ENCODE peak calls at places on chromosomes 4 and X, in seven cellular contexts. W is hepatocyte, G is DND-41, H is fibroblast of lung, J is PC-3, Q is HepG2, A is neural progenitor cell. D is an unnamed sample. For H3K4me1, the result is how much of the 10 kb centered on the place peaks cover.

GRCh38 chr4:121676388-121677075 is 20.2 kb downstream of the ANXA5 start:
- DNase-seq in W (peak), G (no peak), H (no peak), J (no peak), Q (peak), A (no peak), D (no peak)

GRCh38 chr4:184782731-184783472 is 42.9 kb downstream of the ACSL1 start:
- DNase-seq in W (no peak), G (no peak), H (no peak), J (no peak), Q (no peak), A (no peak), D (no peak)

GRCh38 chr4:1446502-1447153 is 40.4 kb upstream of the NKX1-1 start:
- DNase-seq in W (no peak), G (no peak), H (no peak), J (no peak), Q (no peak), A (no peak), D (no peak)

GRCh38 chr4:81455895-81456294 is 15.8 kb downstream of the RASGEF1B start:
- DNase-seq in W (no peak), G (no peak), H (no peak), J (no peak), Q (no peak), A (no peak), D (no peak)

GRCh38 chrX:47129879-47130358 is 14.6 kb downstream of the NDUFB11 start:
- DNase-seq in W (no peak), G (no peak), H (no peak), J (no peak), Q (no peak), A (no peak), D (no peak)

GRCh38 chr4:176583278-176583677 is 209.4 kb downstream of the VEGFC start:
- DNase-seq in W (no peak), G (no peak), H (no peak), J (no peak), Q (no peak), A (no peak), D (no peak)

GRCh38 chr4:853416-853781 is 27.5 kb upstream of the CPLX1 start:
- DNase-seq in W (no peak), G (no peak), H (no peak), J (no peak), Q (no peak), A (no peak), D (no peak)

GRCh38 chrX:155632424-155633100 is 19.8 kb upstream of the TMLHE start:
- DNase-seq in W (no peak), G (peak), H (no peak), J (no peak), Q (no peak), A (no peak), D (no peak)

GRCh38 chr4:38488891-38489861 is 174.8 kb upstream of the KLF3 start:
- DNase-seq in W (peak), G (no peak), H (peak), J (no peak), Q (no peak), A (peak), D (no peak)

GRCh38 chrX:44483965-44484606 is 58.6 kb downstream of the FUNDC1 start:
- DNase-seq in W (no peak), G (no peak), H (peak), J (peak), Q (no peak), A (no peak), D (no peak)

GRCh38 chr4:37602454-37603069 is 83.6 kb downstream of the RELL1 start:
- DNase-seq in W (no peak), G (no peak), H (no peak), J (no peak), Q (no peak), A (no peak), D (no peak)

GRCh38 chrX:23901065-23901464 is 6.7 kb downstream of the APOO start:
- DNase-seq in W (peak), G (no peak), H (peak), J (peak), Q (peak), A (no peak), D (no peak)

GRCh38 chrX:23904096-23904495 is 3.6 kb downstream of the APOO start:
- DNase-seq in W (no peak), G (no peak), H (peak), J (peak), Q (no peak), A (peak), D (no peak)

GRCh38 chrX:23901805-23902204 is 5.9 kb downstream of the APOO start:
- DNase-seq in W (peak), G (peak), H (peak), J (peak), Q (peak), A (peak), D (peak)

GRCh38 chrX:23900220-23900797 is 7.4 kb downstream of the APOO start:
- DNase-seq in W (no peak), G (no peak), H (no peak), J (no peak), Q (no peak), A (no peak), D (no peak)

DNA sequence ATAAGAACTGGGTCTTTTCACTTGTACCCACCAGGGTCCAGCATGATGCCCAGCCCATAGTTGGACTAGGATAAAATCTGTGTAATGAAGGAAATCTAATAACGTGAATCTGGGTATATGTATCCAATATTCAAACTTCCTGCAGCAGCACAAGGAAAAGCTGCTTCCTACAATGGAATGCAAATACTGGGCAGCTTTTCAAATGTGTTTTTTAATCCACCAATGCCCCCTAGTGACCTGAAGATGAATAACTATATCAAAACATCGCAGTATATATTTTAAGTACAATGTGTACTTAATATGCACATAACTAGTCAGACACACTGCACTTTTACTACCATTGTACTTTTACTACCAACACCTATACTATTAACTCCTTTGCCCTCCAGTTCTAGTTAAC is 5.3 kb downstream of the APOO start:
- DNase-seq in W (peak), G (no peak), H (peak), J (peak), Q (peak), A (peak), D (peak)
- H3K4me1 ChIP-seq in W (under half), G (under half), H (under half), J (half or more), Q (half or more), A (under half), D (under half)

DNA sequence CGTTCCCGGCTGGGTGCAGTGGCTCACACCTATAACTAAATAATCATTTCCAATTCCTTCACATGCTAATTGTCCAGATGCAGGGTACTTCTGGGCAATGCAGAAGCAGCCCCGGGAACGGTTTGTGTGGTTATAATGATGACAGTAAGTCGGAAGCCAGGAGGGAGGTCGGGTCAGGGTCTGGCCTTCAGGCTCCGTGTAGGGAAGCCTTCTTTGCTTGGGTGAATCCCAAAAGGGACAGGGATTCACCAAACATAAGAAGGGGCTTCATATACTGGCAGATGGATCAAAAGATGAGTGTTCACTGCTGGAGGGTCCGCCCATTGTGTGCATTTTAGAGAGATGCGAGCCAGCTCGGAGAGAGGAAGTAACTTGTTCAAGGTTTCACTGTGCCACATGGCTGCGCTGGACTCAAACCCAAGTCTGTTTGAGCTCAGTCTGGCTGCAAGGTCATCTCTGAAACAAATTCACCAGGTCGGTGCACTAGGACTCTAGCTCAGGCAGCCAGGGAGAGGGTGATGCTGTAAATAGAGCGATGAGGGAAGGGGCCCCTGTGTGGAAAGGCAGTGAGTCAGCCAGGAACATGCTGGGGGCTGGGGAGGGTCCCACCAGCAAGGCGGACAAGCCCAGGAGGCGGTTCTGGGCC is 4.8 kb upstream of the KIAA0232 start:
- DNase-seq in W (no peak), G (no peak), H (no peak), J (no peak), Q (peak), A (no peak), D (no peak)
- TF ChIP-seq CTCF in W (no peak), G (no peak), H (no peak), J (no peak), Q (peak), A (no peak), D (no peak)

GRCh38 chrX:64205441-64205734 is at the start of gene AMER1:
- DNase-seq in W (no peak), G (no peak), H (no peak), J (no peak), Q (no peak), A (no peak), D (no peak)

GRCh38 chrX:64204701-64205440 is 637 bp downstream of the AMER1 start:
- DNase-seq in W (peak), G (peak), H (peak), J (peak), Q (peak), A (peak), D (peak)

GRCh38 chrX:64202808-64203320 is 2.6 kb downstream of the AMER1 start:
- DNase-seq in W (no peak), G (no peak), H (peak), J (no peak), Q (no peak), A (no peak), D (no peak)

GRCh38 chrX:64205735-64206491 is 405 bp upstream of the AMER1 start:
- DNase-seq in W (peak), G (peak), H (peak), J (peak), Q (peak), A (peak), D (peak)

GRCh38 chrX:64204252-64204651 is 1.3 kb downstream of the AMER1 start:
- DNase-seq in W (peak), G (peak), H (peak), J (no peak), Q (peak), A (peak), D (no peak)
- H2AFZ ChIP-seq in W (peak), G (no peak), H (peak), J (peak), Q (no peak), A (peak), D (no peak)

GRCh38 chr4:68344785-68345184 is 5.1 kb downstream of the YTHDC1 start:
- DNase-seq in W (no peak), G (no peak), H (no peak), J (no peak), Q (no peak), A (no peak), D (no peak)
- H3K4me1 ChIP-seq in W (under half), G (under half), H (under half), J (under half), Q (under half), A (under half), D (under half)